ENCODE peak calls at places on chromosomes 11 and 22, in ten cellular contexts. Z is Panc1, K is PC-3, C is cardiac muscle cell, V is A549, H is ovary, W is IMR-90, M is body of pancreas, P is RWPE2, D is GM23338. G is an unnamed sample.
A peak's percentile ranks its signal among the peaks of the same experiment; 100 is the strongest.

GRCh38 chr11:130872102-130872501 is 44.2 kb downstream of the SNX19 start:
- DNase-seq in K (no peak), Z (no peak), C (no peak), M (no peak), V (no peak), H (no peak), P (no peak), D (no peak), W (no peak), G (no peak)

GRCh38 chr11:68354181-68354872 is 41.9 kb downstream of the LRP5 start:
- DNase-seq in Z (peak; percentile 70), K (peak; percentile 98), C (peak; percentile 97), H (peak; percentile 83), M (peak; percentile 88), D (peak; percentile 46), P (peak; percentile 94), W (peak; percentile 89), V (peak; percentile 98), G (peak; percentile 90)

GRCh38 chr11:68454767-68455166 is 5.8 kb upstream of the PPP6R3 start:
- DNase-seq in P (no peak), H (no peak), M (no peak), Z (no peak), C (no peak), V (no peak), D (peak; percentile 68), K (no peak), W (no peak), G (no peak)

GRCh38 chr11:118609380-118610219 is 2.2 kb downstream of the PHLDB1 start:
- DNase-seq in M (peak; percentile 30), D (peak; percentile 57), H (peak; percentile 58), C (peak; percentile 55), K (no peak), P (no peak), V (no peak), W (peak; percentile 34), Z (no peak), G (no peak)

GRCh38 chr11:9704037-9704436 is 40.2 kb downstream of the SWAP70 start:
- DNase-seq in V (no peak), C (no peak), Z (no peak), H (no peak), K (no peak), M (no peak), P (no peak), W (no peak), D (no peak), G (no peak)

GRCh38 chr11:123407124-123407995 is 22.7 kb upstream of the GRAMD1B start:
- DNase-seq in H (peak; percentile 74), D (peak; percentile 94), W (peak; percentile 78), Z (peak; percentile 43), C (peak; percentile 83), P (no peak), K (peak; percentile 95), V (peak; percentile 51), M (peak; percentile 77), G (peak; percentile 56)

GRCh38 chr11:132028380-132029240 is 658.2 kb downstream of the NTM start:
- DNase-seq in P (no peak), K (peak; percentile 44), W (peak; percentile 73), H (no peak), M (peak; percentile 65), C (peak; percentile 27), D (peak; percentile 72), Z (peak; percentile 4), V (no peak), G (no peak)

GRCh38 chr11:30333405-30333804 is 10.5 kb downstream of the ARL14EP start:
- DNase-seq in V (no peak), K (peak; percentile 39), C (no peak), D (peak; percentile 55), H (no peak), M (no peak), P (no peak), W (no peak), Z (peak; percentile 13), G (no peak)

GRCh38 chr22:33051960-33052839 is 6.0 kb downstream of the SYN3 start:
- DNase-seq in D (peak; percentile 88), W (no peak), V (no peak), Z (no peak), M (no peak), C (no peak), K (no peak), H (no peak), P (no peak), G (no peak)

GRCh38 chr11:45031912-45032519 is 81.3 kb upstream of the TP53I11 start:
- DNase-seq in M (no peak), V (no peak), D (no peak), C (no peak), P (no peak), Z (no peak), W (no peak), K (no peak), H (no peak), G (no peak)

GRCh38 chr11:4095509-4096230 is 1.1 kb downstream of the RRM1 start:
- DNase-seq in P (no peak), C (peak; percentile 63), Z (no peak), D (no peak), W (peak; percentile 78), H (no peak), M (no peak), K (peak; percentile 34), V (peak; percentile 21), G (no peak)

GRCh38 chr11:64864135-64864472 is 14.3 kb downstream of the EHD1 start:
- DNase-seq in W (no peak), D (no peak), C (no peak), K (no peak), Z (no peak), M (peak; percentile 74), V (no peak), H (no peak), P (no peak), G (no peak)
- H3K4me1 ChIP-seq in W (peaks cover 41% of the 10 kb centered on the region), D (peaks cover 23% of the 10 kb centered on the region), C (peaks cover 39% of the 10 kb centered on the region), K (peaks cover 59% of the 10 kb centered on the region), Z (peaks cover 63% of the 10 kb centered on the region), M (peaks cover 23% of the 10 kb centered on the region), V (peaks cover 48% of the 10 kb centered on the region), H (peaks cover 35% of the 10 kb centered on the region), P (peaks cover 48% of the 10 kb centered on the region), G (peaks cover 38% of the 10 kb centered on the region)

GRCh38 chr11:47186076-47186936 is at the start of gene PACSIN3:
- DNase-seq in P (peak; percentile 51), V (peak; percentile 72), Z (no peak), W (peak; percentile 19), M (peak; percentile 75), D (peak; percentile 62), K (peak; percentile 63), C (peak; percentile 59), H (peak; percentile 67), G (no peak)
- H3K27ac ChIP-seq in P (peak within 1 kb of the TSS; percentile 91), V (peak within 1 kb of the TSS; percentile 98), Z (peak within 1 kb of the TSS; percentile 62), W (peak within 1 kb of the TSS; percentile 83), M (peak within 1 kb of the TSS; percentile 88), D (peak within 1 kb of the TSS; percentile 98), K (peak within 1 kb of the TSS; percentile 81), C (peak within 1 kb of the TSS; percentile 91), H (peak within 1 kb of the TSS; percentile 94), G (peak within 1 kb of the TSS; percentile 95)

DNA sequence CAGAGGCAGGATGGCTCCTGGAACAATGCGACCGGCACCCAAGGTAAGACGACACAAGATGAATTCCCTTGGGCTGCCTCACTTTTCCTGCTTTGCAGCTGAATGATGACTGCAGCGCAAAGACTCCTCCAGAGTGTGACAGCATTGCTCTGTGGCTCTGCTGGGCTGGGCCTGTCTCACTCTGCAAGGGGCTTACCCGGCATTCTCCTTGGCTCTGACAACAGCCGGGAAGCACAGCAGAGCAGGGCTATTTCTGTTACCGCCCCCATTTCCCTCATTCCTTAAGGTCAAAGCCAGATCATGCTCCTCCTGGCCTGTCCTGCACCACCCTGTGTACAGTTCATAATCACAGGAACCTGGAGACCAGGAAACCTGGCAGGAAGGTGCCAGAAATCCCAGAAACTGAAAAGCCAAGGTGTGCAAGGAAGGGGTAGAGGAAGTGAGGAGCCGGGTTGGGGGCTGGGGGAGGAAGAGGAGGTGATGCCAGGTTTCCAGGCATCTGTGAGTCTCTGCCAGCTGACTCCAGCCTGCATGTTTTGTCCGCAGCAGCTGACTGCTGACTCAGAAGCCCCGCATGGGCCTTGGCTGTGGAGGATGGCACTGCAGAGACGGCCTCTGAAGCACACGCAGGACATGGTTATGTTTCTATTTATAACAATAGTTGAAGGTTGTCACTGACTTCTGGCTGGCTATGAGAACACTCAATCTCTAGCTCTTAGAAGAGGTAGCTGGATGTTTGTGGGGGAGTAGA is 113.6 kb downstream of the MICAL3 start:
- DNase-seq in D (peak; percentile 68), M (peak; percentile 51), V (peak; percentile 7), C (peak; percentile 83), H (peak; percentile 73), K (peak; percentile 35), Z (peak; percentile 36), P (no peak), W (peak; percentile 91), G (no peak)
- TF ChIP-seq CTCF in D (no peak), M (no peak), V (peak; percentile 7), C (peak; percentile 54), H (peak; percentile 4), K (peak; percentile 25), Z (no peak), P (peak; percentile 39), W (peak; percentile 74), G (no peak)

GRCh38 chr11:66373261-66373660 is 1.7 kb upstream of the SLC29A2 start:
- DNase-seq in P (no peak), V (no peak), H (no peak), Z (no peak), D (no peak), M (no peak), W (no peak), K (no peak), C (no peak), G (no peak)

GRCh38 chr11:66367561-66368312 is 3.8 kb downstream of the SLC29A2 start:
- DNase-seq in C (no peak), M (no peak), H (no peak), V (no peak), Z (no peak), W (no peak), K (no peak), P (no peak), D (no peak), G (no peak)

GRCh38 chr11:66368484-66368883 is 3.1 kb downstream of the SLC29A2 start:
- DNase-seq in W (no peak), K (no peak), Z (no peak), M (no peak), C (no peak), H (no peak), P (no peak), D (no peak), V (no peak), G (no peak)

GRCh38 chr11:66369073-66369894 is 2.3 kb downstream of the SLC29A2 start:
- DNase-seq in H (no peak), C (no peak), P (no peak), Z (no peak), K (no peak), W (no peak), D (no peak), M (no peak), V (no peak), G (peak; percentile 27)

DNA sequence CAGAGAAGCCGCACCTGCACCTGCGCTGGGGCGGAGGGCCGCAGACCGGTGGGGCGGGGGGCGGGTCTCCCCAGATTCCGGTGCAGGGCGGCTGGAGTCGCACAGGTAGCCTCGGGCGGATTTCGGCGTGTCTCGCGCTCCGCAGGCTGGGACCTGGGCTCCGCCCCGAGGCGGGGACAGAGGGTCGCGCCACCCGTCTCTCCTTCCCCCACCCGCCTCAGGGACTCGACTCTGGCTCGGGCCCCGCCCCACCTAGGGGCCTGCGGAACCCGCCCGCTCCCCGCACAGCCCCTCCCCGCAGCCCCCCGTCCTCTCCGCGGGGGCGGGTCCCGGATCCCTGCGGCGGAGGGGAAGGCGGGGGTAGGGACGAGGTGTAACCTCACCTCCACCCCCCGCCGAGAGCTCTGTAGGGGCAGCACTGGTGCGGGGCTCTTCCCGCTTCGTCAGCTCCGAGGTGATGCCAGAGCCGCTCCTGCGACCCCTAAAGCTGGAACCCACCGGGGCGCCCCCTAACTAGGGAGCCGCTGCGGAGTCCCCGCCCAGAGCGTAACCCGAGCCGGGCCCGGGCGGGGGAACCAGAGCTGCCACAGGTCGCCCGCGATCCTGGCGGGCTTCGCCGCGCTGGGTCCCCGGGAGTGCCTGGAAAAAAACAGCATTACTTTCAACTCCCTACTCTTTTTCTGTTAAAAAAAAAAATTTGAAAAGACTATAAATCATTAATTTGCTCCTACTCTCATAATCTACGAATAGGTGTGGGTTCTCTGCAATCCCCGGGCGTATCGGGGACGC is at the start of gene SLC29A2:
- DNase-seq in W (no peak), Z (no peak), H (no peak), C (no peak), D (peak; percentile 98), K (peak; percentile 96), P (peak; percentile 94), V (peak; percentile 40), M (peak; percentile 92), G (peak; percentile 86)
- H3K4me1 ChIP-seq in W (peaks cover 7% of the 10 kb centered on the region), Z (peaks cover 15% of the 10 kb centered on the region), H (no peaks in the 10 kb centered on the region), C (peaks cover 18% of the 10 kb centered on the region), D (peaks cover 21% of the 10 kb centered on the region), K (peaks cover 25% of the 10 kb centered on the region), P (peaks cover 12% of the 10 kb centered on the region), V (peaks cover 17% of the 10 kb centered on the region), M (peaks cover 34% of the 10 kb centered on the region), G (peaks cover 10% of the 10 kb centered on the region)

G was measured in lung.